ENCODE peak calls at places on chromosomes 3 and 15, in four cellular contexts. E is activated T-helper 2 cell treated with anti-CD3 and anti-CD28 coated beads, Interferon-gamma antibody, Interleukin-2, Interleukin-4, amounts not matched to agents 10 μg/mL and 5 μg/mL and 100 μg/mL, durations not matched to agents 14 hours and 24 hours and 36 hours; L is SK-N-SH; H is AML-193. B is an unnamed sample.

GRCh38 chr3:13593615-13594014 is 44.7 kb downstream of the FBLN2 start:
- DNase-seq in L (no peak), E (no peak), H (no peak), B (no peak)

GRCh38 chr3:130609580-130609979 is 92.6 kb downstream of the COL6A6 start:
- DNase-seq in E (no peak), L (no peak), H (no peak), B (no peak)

GRCh38 chr3:133805702-133806475 is at the start of gene SRPRB:
- DNase-seq in H (peak), E (peak), L (peak), B (peak)

GRCh38 chr3:197209366-197210260 is 88.8 kb downstream of the DLG1 start:
- DNase-seq in E (no peak), H (no peak), L (no peak), B (no peak)

GRCh38 chr3:46348811-46349482 is 5.0 kb upstream of the CCR2 start:
- DNase-seq in H (no peak), L (no peak), E (no peak), B (no peak)

GRCh38 chr3:55172913-55173312 is 245.1 kb upstream of the LRTM1 start:
- DNase-seq in L (no peak), H (no peak), E (no peak), B (no peak)

GRCh38 chr3:48411041-48411588 is 18.8 kb downstream of the PLXNB1 start:
- DNase-seq in L (peak), H (no peak), E (no peak), B (no peak)

GRCh38 chr3:4976109-4976508 is 3.1 kb upstream of the BHLHE40 start:
- DNase-seq in E (peak), H (peak), L (peak), B (peak)

GRCh38 chr3:12353796-12354505 is 65.1 kb downstream of the PPARG start:
- DNase-seq in L (no peak), E (no peak), H (peak), B (no peak)

GRCh38 chr3:133895208-133896001 is at the start of gene RAB6B:
- DNase-seq in E (no peak), L (peak), H (no peak), B (peak)

GRCh38 chr15:90609254-90610185 is 79.8 kb downstream of the CRTC3 start:
- DNase-seq in L (no peak), E (no peak), H (no peak), B (peak)

GRCh38 chr3:152961323-152961722 is 126.4 kb downstream of the P2RY1 start:
- DNase-seq in E (no peak), L (peak), H (peak), B (peak)

GRCh38 chr3:196399485-196399945 is 32.7 kb downstream of the UBXN7 start:
- DNase-seq in H (no peak), E (no peak), L (no peak), B (no peak)

GRCh38 chr3:110413807-110414748 is 657.5 kb upstream of the NECTIN3 start:
- DNase-seq in L (no peak), E (no peak), H (no peak), B (no peak)

GRCh38 chr3:136753112-136753939 is 1.1 kb upstream of the STAG1 start:
- DNase-seq in E (no peak), H (peak), L (no peak), B (no peak)

GRCh38 chr15:45481151-45481550 is 41.4 kb downstream of the SLC30A4 start:
- DNase-seq in H (no peak), L (no peak), E (no peak), B (no peak)

GRCh38 chr15:63110428-63111026 is 11.1 kb upstream of the LACTB start:
- DNase-seq in L (no peak), E (no peak), H (no peak), B (no peak)

GRCh38 chr3:101271728-101272127 is 48.6 kb downstream of the IMPG2 start:
- DNase-seq in L (no peak), E (no peak), H (no peak), B (no peak)

GRCh38 chr3:72665701-72666443 is 182.4 kb downstream of the SHQ1 start:
- DNase-seq in E (peak), L (peak), H (peak), B (peak)

GRCh38 chr15:101254157-101255065 is 2.6 kb upstream of the CHSY1 start:
- DNase-seq in E (no peak), H (no peak), L (no peak), B (no peak)

GRCh38 chr3:155407971-155408370 is 114.5 kb upstream of the STRIT1 start:
- DNase-seq in L (no peak), E (no peak), H (no peak), B (no peak)

GRCh38 chr3:186789554-186790260 is 6.3 kb downstream of the EIF4A2 start:
- DNase-seq in E (no peak), H (no peak), L (no peak), B (no peak)

GRCh38 chr3:149658444-149659172 is 783 bp upstream of the WWTR1 start:
- DNase-seq in H (no peak), E (peak), L (peak), B (peak)

GRCh38 chr3:107392549-107393165 is 15.4 kb downstream of the CCDC54 start:
- DNase-seq in H (no peak), L (no peak), E (no peak), B (no peak)

GRCh38 chr3:155026999-155027591 is 53.0 kb upstream of the MME start:
- DNase-seq in L (no peak), H (peak), E (no peak), B (no peak)

GRCh38 chr3:39191103-39191502 is 1.3 kb downstream of the XIRP1 start:
- DNase-seq in H (no peak), L (no peak), E (no peak), B (no peak)

GRCh38 chr15:77623008-77623877 is 9.5 kb downstream of the LINGO1 start:
- DNase-seq in E (no peak), H (no peak), L (peak), B (no peak)

GRCh38 chr3:150414273-150414672 is 6.2 kb downstream of the TSC22D2 start:
- DNase-seq in H (peak), L (no peak), E (no peak), B (no peak)

GRCh38 chr15:40843183-40843884 is 514 bp upstream of the SPINT1 start:
- DNase-seq in L (no peak), E (no peak), H (no peak), B (no peak)